ENCODE peak calls at places on chromosomes 3 and 15, in four cellular contexts. D is GM12878, M is upper lobe of left lung, I is breast epithelium. Y is an unnamed sample.

GRCh38 chr3:25468866-25469319 is 40.8 kb downstream of the RARB start:
- DNase-seq in D (no peak), M (no peak), I (peak; percentile 56), Y (no peak)

GRCh38 chr3:50364573-50365079 is 5.3 kb upstream of the TMEM115 start:
- DNase-seq in D (no peak), M (no peak), I (no peak), Y (no peak)

GRCh38 chr15:38707802-38708671 is 143.4 kb upstream of the RASGRP1 start:
- DNase-seq in D (no peak), M (no peak), I (no peak), Y (no peak)

GRCh38 chr3:21624514-21624913 is 126.5 kb downstream of the ZNF385D start:
- DNase-seq in D (no peak), M (no peak), I (no peak), Y (no peak)

GRCh38 chr3:138625707-138626365 is 17.3 kb downstream of the FAIM start:
- DNase-seq in D (peak; percentile 11), M (no peak), I (no peak), Y (no peak)

GRCh38 chr3:27141668-27142067 is 227.5 kb downstream of the NEK10 start:
- DNase-seq in D (no peak), M (no peak), I (no peak), Y (no peak)

GRCh38 chr15:77859491-77860060 is 217.9 kb downstream of the TBC1D2B start:
- DNase-seq in D (no peak), M (no peak), I (peak; percentile 38), Y (no peak)

GRCh38 chr3:192482809-192483208 is 244.5 kb downstream of the FGF12 start:
- DNase-seq in D (no peak), M (no peak), I (no peak), Y (no peak)

GRCh38 chr3:28077566-28077965 is 163.9 kb upstream of the CMC1 start:
- DNase-seq in D (no peak), M (no peak), I (no peak), Y (no peak)

GRCh38 chr3:138418556-138419206 is 15.7 kb upstream of the ESYT3 start:
- DNase-seq in D (no peak), M (no peak), I (no peak), Y (no peak)

DNA sequence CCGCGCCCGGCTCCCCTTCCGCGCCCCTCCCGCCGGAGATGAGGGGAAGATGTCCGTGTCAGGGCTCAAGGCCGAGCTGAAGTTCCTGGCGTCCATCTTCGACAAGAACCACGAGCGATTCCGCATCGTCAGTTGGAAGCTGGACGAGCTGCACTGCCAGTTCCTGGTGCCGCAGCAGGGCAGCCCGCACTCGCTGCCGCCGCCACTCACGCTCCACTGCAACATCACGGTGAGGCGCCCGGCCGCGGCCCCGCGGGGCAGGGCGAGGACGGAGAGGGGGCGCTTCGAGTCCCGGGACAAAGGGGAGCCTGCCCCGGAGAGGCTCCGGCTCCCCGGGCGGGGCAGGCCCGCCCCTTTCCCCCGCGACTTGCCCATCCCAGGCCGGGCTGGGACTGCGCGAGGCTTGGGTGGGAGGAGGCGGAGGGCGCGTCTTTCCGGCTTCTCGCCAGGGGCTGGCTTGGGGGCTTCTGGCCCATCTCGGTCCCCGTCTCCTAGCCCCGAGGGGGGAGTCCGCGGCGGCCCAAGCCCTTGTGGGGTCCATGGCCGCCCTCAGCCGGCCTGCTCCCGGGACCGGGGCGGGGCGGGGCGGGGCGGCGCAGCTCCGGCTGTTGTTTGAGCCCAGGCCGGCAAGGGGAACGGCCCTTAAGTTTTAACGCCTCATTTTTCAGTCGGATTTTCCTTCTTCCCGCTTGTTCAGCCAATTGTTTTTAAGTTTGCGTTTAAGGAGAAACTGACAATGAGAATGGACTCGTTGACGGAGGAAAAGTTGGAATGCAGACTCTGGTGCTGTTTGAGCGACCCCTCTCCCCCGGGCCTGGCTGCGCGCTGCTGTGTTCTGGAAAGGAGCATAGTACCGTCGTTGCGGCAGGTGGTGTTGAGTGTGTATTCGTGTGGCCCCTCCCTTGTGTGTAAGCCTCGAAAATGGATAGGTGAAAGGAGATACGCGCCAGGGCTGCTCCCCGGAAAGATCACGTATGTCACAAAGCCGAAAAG is 667 bp downstream of the UBE2Q2 start:
- DNase-seq in D (no peak), M (peak; percentile 51), I (peak; percentile 58), Y (peak; percentile 56)
- TF ChIP-seq POLR2AphosphoS5 in D (peak; percentile 22), M (peak; percentile 39), I (peak; percentile 61), Y (no peak)

GRCh38 chr15:81331600-81331999 is 7.7 kb upstream of the STARD5 start:
- DNase-seq in D (no peak), M (no peak), I (no peak), Y (no peak)
- TF ChIP-seq POLR2AphosphoS5 in D (no peak), M (no peak), I (no peak), Y (no peak)

DNA sequence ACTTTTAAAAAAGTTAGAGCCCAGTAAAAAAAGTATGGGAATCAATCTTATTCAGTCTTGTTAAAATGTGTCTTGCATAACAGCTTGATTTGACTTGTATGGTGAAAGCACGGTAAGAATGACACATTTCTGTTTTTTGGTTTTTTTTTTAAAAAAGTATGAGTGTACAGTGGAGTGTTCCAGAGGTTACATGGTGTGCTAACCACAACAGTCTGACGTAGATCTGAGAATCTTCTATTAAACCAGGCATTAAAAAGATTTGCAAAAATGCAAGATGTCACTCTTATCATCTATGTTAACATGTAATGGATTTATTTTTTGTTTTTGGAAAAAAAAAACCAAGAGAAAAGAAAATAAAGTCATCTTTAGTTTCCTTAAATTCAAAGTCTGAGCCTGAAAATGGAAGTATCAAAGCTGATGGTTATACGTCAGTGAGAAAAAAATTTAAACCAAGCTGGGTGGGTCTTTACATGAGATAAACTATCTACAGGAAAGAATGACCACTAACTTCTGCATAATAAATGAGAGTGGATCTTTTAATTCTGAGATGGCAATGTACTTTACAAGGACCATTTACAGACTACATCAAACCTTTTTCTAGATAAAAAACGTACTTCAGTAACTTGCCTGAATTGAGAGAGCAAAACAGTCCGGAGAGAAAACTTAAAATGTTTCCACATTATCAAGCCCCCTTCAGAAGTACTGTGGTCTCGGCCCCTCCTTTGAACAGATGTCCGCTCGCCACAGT is 1.6 kb downstream of the GABPB1 start:
- DNase-seq in D (no peak), M (no peak), I (no peak), Y (no peak)
- TF ChIP-seq POLR2AphosphoS5 in D (no peak), M (no peak), I (no peak), Y (no peak)

GRCh38 chr3:29488922-29489321 is 208.1 kb downstream of the RBMS3 start:
- DNase-seq in D (no peak), M (no peak), I (no peak), Y (no peak)
- TF ChIP-seq POLR2AphosphoS5 in D (no peak), M (no peak), I (no peak), Y (no peak)

DNA sequence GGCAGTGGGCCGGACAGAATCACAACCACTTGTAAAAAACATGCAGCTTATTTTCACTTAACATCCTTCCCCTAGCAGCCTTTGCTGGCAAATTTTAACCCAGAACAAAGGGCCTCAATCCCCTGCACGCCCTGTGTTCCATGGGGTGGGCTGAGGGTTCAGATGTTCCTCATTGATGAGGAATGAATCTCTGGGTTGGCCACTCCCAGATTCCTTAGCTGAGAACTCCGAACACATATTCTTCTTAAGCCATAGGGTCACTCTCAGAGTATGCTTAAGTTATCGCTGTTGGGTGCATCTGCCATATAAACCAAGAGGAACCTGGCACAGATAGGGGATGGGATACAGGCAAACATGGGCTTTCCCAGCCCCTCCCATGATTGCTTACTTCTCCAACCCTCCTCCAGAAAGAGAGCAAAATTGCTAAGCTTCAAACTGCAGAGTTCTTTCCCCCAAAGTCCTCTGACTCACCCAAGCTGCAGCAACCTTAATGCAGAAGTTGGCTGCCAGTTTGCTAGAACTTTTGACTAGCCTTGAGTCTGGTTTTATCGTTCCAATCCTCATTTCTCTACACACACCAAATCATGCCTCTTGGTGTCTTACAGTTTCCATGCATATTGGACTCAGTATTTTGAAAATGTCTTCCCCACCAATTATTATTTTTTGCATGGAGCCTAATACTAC is 146.8 kb downstream of the CD47 start:
- DNase-seq in D (no peak), M (no peak), I (no peak), Y (no peak)
- TF ChIP-seq POLR2AphosphoS5 in D (no peak), M (no peak), I (no peak), Y (no peak)

DNA sequence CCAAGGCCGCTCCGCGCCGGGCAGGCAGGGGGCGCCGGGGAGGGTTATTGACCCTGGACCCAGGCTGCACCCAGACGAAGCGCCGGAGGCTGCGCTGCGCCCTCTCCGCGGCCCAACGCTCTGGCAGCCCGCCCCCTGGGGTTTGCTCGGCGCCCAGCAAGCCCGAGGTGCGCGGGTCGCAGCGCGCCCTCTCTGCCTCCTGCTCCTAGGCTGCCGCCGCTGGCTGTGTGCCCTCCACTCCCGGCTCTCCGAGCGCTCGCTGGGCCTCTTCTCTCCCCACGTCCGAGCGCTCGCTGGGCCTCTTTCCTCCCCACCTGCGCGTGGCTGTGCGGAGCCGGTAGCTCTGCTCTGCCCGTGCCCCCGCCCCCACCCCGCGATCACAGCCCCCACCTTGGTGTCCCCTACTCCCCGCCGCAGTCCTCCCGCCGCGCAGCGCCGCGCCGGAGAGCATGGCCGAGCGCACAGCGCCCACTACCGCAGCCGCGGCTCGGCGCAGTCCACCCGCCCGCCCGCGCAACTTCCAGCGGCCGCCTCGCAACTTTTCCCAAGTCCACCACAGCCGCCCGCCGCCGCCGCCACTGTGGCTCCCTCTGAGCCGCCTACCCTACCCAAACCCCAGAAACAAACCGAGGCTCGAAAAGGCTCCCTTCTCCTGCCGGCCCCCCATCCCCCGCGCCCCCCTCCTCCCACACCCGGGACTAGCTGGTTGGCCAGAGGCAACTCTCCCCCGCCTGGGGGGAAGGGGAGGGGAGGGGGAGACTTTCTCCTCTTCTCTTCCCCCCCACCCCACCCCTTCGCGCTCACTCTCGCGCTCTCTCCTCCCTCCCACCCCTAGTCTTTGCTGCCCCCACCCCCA is 1.1 kb downstream of the MECOM start:
- DNase-seq in D (no peak), M (peak; percentile 85), I (no peak), Y (peak; percentile 55)
- TF ChIP-seq POLR2AphosphoS5 in D (no peak), M (no peak), I (no peak), Y (no peak)

DNA sequence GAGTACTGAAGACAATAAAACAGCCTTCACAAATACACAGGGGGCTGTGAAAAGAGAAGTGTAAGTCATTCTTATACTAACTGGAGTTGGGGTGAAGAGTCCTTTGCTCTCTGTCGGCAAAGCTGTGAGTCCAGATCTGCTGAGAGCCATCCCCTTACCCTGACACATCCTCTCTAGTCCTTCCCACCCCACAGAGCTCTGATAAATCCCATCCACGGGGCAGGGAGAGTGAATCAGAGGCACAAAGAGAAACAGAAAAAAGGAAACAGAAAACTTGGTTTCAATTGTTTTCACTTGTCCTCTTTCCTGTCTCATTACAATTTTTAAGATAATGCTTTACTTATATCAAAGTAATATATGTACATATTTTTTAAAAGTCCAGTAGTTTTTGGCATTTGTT is 18.2 kb upstream of the ZNF639 start:
- DNase-seq in D (no peak), M (no peak), I (no peak), Y (no peak)
- TF ChIP-seq POLR2AphosphoS5 in D (no peak), M (no peak), I (no peak), Y (no peak)

GRCh38 chr3:9032236-9032777 is 69.0 kb upstream of the RAD18 start:
- DNase-seq in D (no peak), M (no peak), I (no peak), Y (no peak)
- TF ChIP-seq POLR2AphosphoS5 in D (no peak), M (no peak), I (no peak), Y (no peak)

GRCh38 chr15:93087825-93088199 is 1.2 kb downstream of the RGMA start:
- DNase-seq in D (peak; percentile 15), M (peak; percentile 74), I (no peak), Y (no peak)
- TF ChIP-seq POLR2AphosphoS5 in D (no peak), M (no peak), I (no peak), Y (no peak)

DNA sequence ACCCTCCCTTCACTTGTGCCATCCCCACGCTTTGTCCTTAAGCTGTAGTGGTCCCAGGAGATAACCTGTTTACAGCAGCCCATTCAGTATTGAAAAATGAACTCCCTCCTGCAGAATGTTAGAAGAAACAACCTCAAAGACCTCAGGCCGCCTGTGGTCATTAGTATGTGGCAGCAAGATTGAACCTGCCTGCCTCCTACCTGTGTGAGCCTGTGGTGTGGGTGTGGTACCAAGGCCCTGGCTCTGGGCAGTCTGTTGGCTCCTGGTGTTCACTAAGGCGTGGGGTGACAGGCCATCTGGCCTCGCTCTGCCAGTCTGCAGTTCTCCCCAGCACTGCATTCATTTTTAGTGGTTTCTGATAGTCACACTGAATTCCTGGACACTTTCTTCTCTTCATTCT is 21.0 kb downstream of the LSM3 start:
- DNase-seq in D (no peak), M (no peak), I (no peak), Y (no peak)
- TF ChIP-seq POLR2AphosphoS5 in D (no peak), M (no peak), I (no peak), Y (no peak)